ENCODE peak calls at places on chromosome 12, in four cellular contexts. H, L, G and K are unnamed samples.

GRCh38 chr12:107541001-107541400 is 144.6 kb upstream of the PWP1 start:
- DNase-seq in G (no peak), L (no peak), H (no peak), K (no peak)

GRCh38 chr12:538731-539539 is 79.2 kb downstream of the B4GALNT3 start:
- DNase-seq in H (peak), L (no peak), G (peak), K (peak)

GRCh38 chr12:9039397-9039977 is 50.1 kb downstream of the KLRG1 start:
- DNase-seq in G (no peak), H (peak), L (no peak), K (peak)

GRCh38 chr12:79897617-79898016 is 37.3 kb downstream of the PPP1R12A start:
- DNase-seq in G (no peak), L (no peak), H (no peak), K (no peak)

GRCh38 chr12:127809236-127809635 is 457.7 kb upstream of the TMEM132C start:
- DNase-seq in G (no peak), L (no peak), H (no peak), K (no peak)

GRCh38 chr12:30806989-30807694 is 52.4 kb upstream of the CAPRIN2 start:
- DNase-seq in G (no peak), H (peak), L (no peak), K (peak)

GRCh38 chr12:107014050-107014449 is 27.1 kb upstream of the MTERF2 start:
- DNase-seq in H (no peak), G (peak), L (no peak), K (no peak)

GRCh38 chr12:115697341-115697740 is 580.2 kb downstream of the MED13L start:
- DNase-seq in L (no peak), G (no peak), H (no peak), K (peak)

GRCh38 chr12:115155665-115156645 is 472.0 kb upstream of the TBX3 start:
- DNase-seq in G (no peak), L (no peak), H (no peak), K (no peak)

GRCh38 chr12:103780093-103780440 is 61.0 kb downstream of the NT5DC3 start:
- DNase-seq in L (no peak), H (no peak), G (no peak), K (no peak)

GRCh38 chr12:119705182-119705581 is 37.2 kb downstream of the PRKAB1 start:
- DNase-seq in L (no peak), H (peak), G (no peak), K (no peak)

GRCh38 chr12:85273411-85274075 is 6.5 kb upstream of the ALX1 start:
- DNase-seq in G (no peak), H (no peak), L (no peak), K (no peak)

GRCh38 chr12:108773798-108774788 is 42.8 kb upstream of the CORO1C start:
- DNase-seq in G (peak), L (peak), H (peak), K (peak)

GRCh38 chr12:107568718-107569117 is 116.9 kb upstream of the PWP1 start:
- DNase-seq in H (no peak), L (no peak), G (no peak), K (no peak)

GRCh38 chr12:46373303-46374182 is 970 bp upstream of the SLC38A2 start:
- DNase-seq in H (peak), L (peak), G (peak), K (peak)

GRCh38 chr12:68933564-68933893 is 558 bp upstream of the CPM start:
- DNase-seq in H (no peak), G (no peak), L (no peak), K (no peak)

GRCh38 chr12:49233842-49234526 is 30.9 kb upstream of the TUBA1C start:
- DNase-seq in H (no peak), G (peak), L (peak), K (no peak)

GRCh38 chr12:117522559-117522958 is 161.1 kb upstream of the NOS1 start:
- DNase-seq in G (no peak), L (no peak), H (no peak), K (no peak)

GRCh38 chr12:118036672-118037411 is 20.3 kb downstream of the RFC5 start:
- DNase-seq in H (no peak), G (no peak), L (no peak), K (no peak)

GRCh38 chr12:109567296-109567695 is 6.0 kb downstream of the MMAB start:
- DNase-seq in L (no peak), H (no peak), G (no peak), K (peak)

GRCh38 chr12:122089080-122089479 is 10.5 kb downstream of the MLXIP start:
- DNase-seq in H (no peak), L (no peak), G (no peak), K (no peak)

GRCh38 chr12:1922075-1922709 is 3.7 kb upstream of the CACNA2D4 start:
- DNase-seq in H (peak), G (peak), L (peak), K (no peak)

GRCh38 chr12:66197413-66198055 is 8.5 kb downstream of the IRAK3 start:
- DNase-seq in L (no peak), G (no peak), H (no peak), K (no peak)

GRCh38 chr12:108833355-108833733 is 24.0 kb downstream of the SSH1 start:
- DNase-seq in G (no peak), L (no peak), H (no peak), K (peak)

GRCh38 chr12:121573949-121574520 is 6.8 kb downstream of the KDM2B start:
- DNase-seq in L (no peak), H (no peak), G (peak), K (no peak)

GRCh38 chr12:5481645-5482044 is 49.7 kb downstream of the NTF3 start:
- DNase-seq in L (no peak), G (no peak), H (no peak), K (no peak)

GRCh38 chr12:19965196-19966038 is 402.9 kb upstream of the PDE3A start:
- DNase-seq in H (no peak), L (no peak), G (no peak), K (no peak)

GRCh38 chr12:4115570-4115969 is 158.0 kb upstream of the CCND2 start:
- DNase-seq in L (no peak), G (no peak), H (no peak), K (no peak)

GRCh38 chr12:132413931-132414588 is 75.9 kb upstream of the FBRSL1 start:
- DNase-seq in G (no peak), H (peak), L (no peak), K (no peak)

GRCh38 chr12:63802012-63802608 is 22.4 kb downstream of the RXYLT1 start:
- DNase-seq in H (peak), G (no peak), L (no peak), K (no peak)

GRCh38 chr12:4874671-4875070 is 35.0 kb upstream of the KCNA1 start:
- DNase-seq in H (no peak), G (no peak), L (no peak), K (no peak)

GRCh38 chr12:75760481-75761324 is 249.3 kb upstream of the KRR1 start:
- DNase-seq in L (no peak), H (no peak), G (no peak), K (no peak)

GRCh38 chr12:5921966-5922365 is 23.1 kb downstream of the ANO2 start:
- DNase-seq in H (no peak), L (no peak), G (no peak), K (no peak)

GRCh38 chr12:109310247-109311125 is 1.4 kb upstream of the FOXN4 start:
- DNase-seq in L (no peak), G (no peak), H (peak), K (no peak)

GRCh38 chr12:131589231-131589902 is 121.5 kb upstream of the SFSWAP start:
- DNase-seq in G (no peak), H (no peak), L (no peak), K (no peak)

GRCh38 chr12:112812598-112813406 is 21.3 kb downstream of the RPH3A start:
- DNase-seq in L (no peak), G (no peak), H (no peak), K (no peak)

GRCh38 chr12:66240106-66240820 is 51.2 kb downstream of the IRAK3 start:
- DNase-seq in G (no peak), L (no peak), H (no peak), K (no peak)

GRCh38 chr12:46744256-46744655 is 81.5 kb downstream of the SLC38A4 start:
- DNase-seq in L (no peak), G (no peak), H (no peak), K (no peak)

GRCh38 chr12:92342574-92342973 is 196.9 kb upstream of the BTG1 start:
- DNase-seq in L (no peak), H (no peak), G (no peak), K (no peak)

GRCh38 chr12:92340003-92340402 is 194.4 kb upstream of the BTG1 start:
- DNase-seq in H (no peak), G (no peak), L (no peak), K (no peak)

GRCh38 chr12:92339198-92339821 is 193.7 kb upstream of the BTG1 start:
- DNase-seq in H (no peak), L (no peak), G (no peak), K (no peak)

GRCh38 chr12:92340441-92341332 is 195.0 kb upstream of the BTG1 start:
- DNase-seq in L (no peak), H (peak), G (no peak), K (no peak)

GRCh38 chr12:92341333-92341691 is 195.7 kb upstream of the BTG1 start:
- DNase-seq in L (no peak), G (no peak), H (no peak), K (peak)
- H3K4me3 ChIP-seq in L (no peak), G (no peak), H (peak), K (no peak)

GRCh38 chr12:89080797-89081470 is 271.4 kb downstream of the DUSP6 start:
- DNase-seq in H (no peak), G (no peak), L (no peak), K (no peak)
- H3K4me3 ChIP-seq in H (no peak), G (no peak), L (no peak), K (no peak)

DNA sequence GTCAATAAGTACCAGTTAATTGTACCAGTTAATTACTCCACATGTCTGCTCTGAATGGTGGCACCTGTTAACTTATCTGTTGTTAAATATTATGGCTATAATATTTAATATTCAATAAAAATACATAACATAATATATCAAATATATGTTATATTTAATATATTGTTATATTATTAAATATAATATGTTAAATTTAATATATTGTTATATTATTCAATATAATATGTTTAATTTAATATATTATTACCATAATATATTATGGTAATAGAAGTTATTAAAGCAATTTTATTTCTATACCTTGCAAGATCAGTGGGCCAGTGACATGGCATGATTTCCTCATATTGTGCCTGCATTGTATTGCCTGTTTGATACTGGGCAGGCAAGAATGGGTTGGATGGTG is 98.4 kb downstream of the TBC1D30 start:
- DNase-seq in G (no peak), L (no peak), H (no peak), K (no peak)
- H3K4me3 ChIP-seq in G (no peak), L (no peak), H (no peak), K (no peak)

GRCh38 chr12:53990311-53991076 is 5.5 kb downstream of the HOXC10 start:
- DNase-seq in L (no peak), H (no peak), G (no peak), K (no peak)
- H3K4me3 ChIP-seq in L (peak), H (no peak), G (no peak), K (no peak)

GRCh38 chr12:105983622-105984325 is 155.0 kb downstream of the NUAK1 start:
- DNase-seq in H (no peak), G (no peak), L (no peak), K (no peak)
- H3K4me3 ChIP-seq in H (no peak), G (no peak), L (no peak), K (no peak)

GRCh38 chr12:100904270-100904669 is 109.7 kb downstream of the ANO4 start:
- DNase-seq in H (no peak), L (no peak), G (no peak), K (no peak)
- H3K4me3 ChIP-seq in H (no peak), L (no peak), G (no peak), K (no peak)

GRCh38 chr12:93847517-93848452 is 170.6 kb downstream of the CRADD start:
- DNase-seq in L (no peak), H (no peak), G (no peak), K (no peak)

GRCh38 chr12:93844385-93844784 is 167.2 kb downstream of the CRADD start:
- DNase-seq in L (no peak), G (no peak), H (no peak), K (no peak)

GRCh38 chr12:93849946-93850345 is 172.8 kb downstream of the CRADD start:
- DNase-seq in L (no peak), G (no peak), H (no peak), K (no peak)

GRCh38 chr12:93848453-93849120 is 171.4 kb downstream of the CRADD start:
- DNase-seq in H (no peak), G (peak), L (no peak), K (no peak)

DNA sequence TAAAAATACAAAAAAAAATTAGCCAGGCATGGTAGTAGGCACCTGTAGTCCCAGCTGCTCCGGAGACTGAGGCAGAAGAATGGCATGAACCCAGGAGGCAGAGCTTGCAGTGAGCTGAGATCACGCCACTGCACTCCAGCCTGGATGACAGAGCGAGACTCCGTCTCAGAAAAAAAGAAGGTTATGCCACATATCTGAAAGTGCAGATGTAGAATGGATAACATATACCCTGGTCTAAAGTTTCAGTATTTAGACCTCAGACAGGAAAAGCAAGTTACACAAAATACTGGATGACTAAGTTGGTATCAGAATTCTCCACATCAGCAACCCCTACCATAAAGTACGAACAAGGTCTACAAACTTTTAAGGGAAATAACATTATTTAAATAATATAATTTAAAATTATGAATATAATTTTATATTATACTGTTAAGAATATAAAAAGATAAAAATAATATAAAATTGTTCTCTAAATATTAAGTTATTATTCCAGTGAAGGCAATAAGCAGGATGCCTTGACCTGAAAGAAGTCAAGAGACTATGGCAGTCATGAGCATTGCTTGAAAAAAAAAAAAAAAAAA is 169.9 kb downstream of the CRADD start:
- DNase-seq in L (no peak), G (no peak), H (no peak), K (no peak)
- H3K4me3 ChIP-seq in L (no peak), G (no peak), H (no peak), K (no peak)

GRCh38 chr12:57091633-57092528 is 3.0 kb downstream of the NAB2 start:
- DNase-seq in G (no peak), H (peak), L (no peak), K (no peak)
- H3K4me3 ChIP-seq in G (no peak), H (no peak), L (peak), K (no peak)